ENCODE peak calls at places on chromosomes 7 and 10, in four cellular contexts. K, M, H and D are unnamed samples.

GRCh38 chr10:74156919-74157289 is 5.9 kb downstream of the ADK start:
- DNase-seq in H (peak; percentile 60), K (no peak), M (no peak), D (no peak)

GRCh38 chr7:66930341-66930740 is 9.3 kb downstream of the TMEM248 start:
- DNase-seq in M (no peak), H (peak; percentile 40), K (no peak), D (peak; percentile 28)

GRCh38 chr10:70920519-70920918 is 32.2 kb upstream of the PCBD1 start:
- DNase-seq in K (no peak), H (no peak), M (no peak), D (no peak)

GRCh38 chr7:104978460-104978859 is 35.5 kb upstream of the KMT2E start:
- DNase-seq in K (no peak), M (no peak), H (no peak), D (no peak)

GRCh38 chr10:26407406-26407969 is 30.7 kb upstream of the APBB1IP start:
- DNase-seq in H (no peak), M (peak; percentile 58), K (no peak), D (peak; percentile 92)

GRCh38 chr10:78464118-78464855 is 430.6 kb downstream of the RPS24 start:
- DNase-seq in M (no peak), H (no peak), K (no peak), D (no peak)

GRCh38 chr7:106031271-106032029 is 68.4 kb downstream of the CDHR3 start:
- DNase-seq in K (peak; percentile 69), M (no peak), H (no peak), D (no peak)

GRCh38 chr7:158284617-158285382 is 302.8 kb downstream of the PTPRN2 start:
- DNase-seq in M (no peak), H (no peak), K (no peak), D (no peak)

GRCh38 chr10:3754727-3755439 is 30.1 kb downstream of the KLF6 start:
- DNase-seq in K (no peak), M (peak; percentile 77), H (peak; percentile 96), D (peak; percentile 95)

GRCh38 chr7:155965010-155965409 is 152.7 kb upstream of the SHH start:
- DNase-seq in M (no peak), K (no peak), H (peak; percentile 26), D (no peak)

GRCh38 chr10:62384447-62385081 is 10.4 kb downstream of the ZNF365 start:
- DNase-seq in K (no peak), H (no peak), M (no peak), D (peak; percentile 39)

GRCh38 chr7:130409067-130409721 is 28.9 kb downstream of the CPA1 start:
- DNase-seq in M (no peak), K (peak; percentile 88), H (peak; percentile 31), D (no peak)